ENCODE peak calls at places on chromosomes 7 and 10, in ten cellular contexts. One of them, this sample, is unnamed.

GRCh38 chr10:23694446-23694920 is 255.6 kb downstream of the OTUD1 start:
- DNase-seq in CD8-positive, alpha-beta memory T cell: no peak
- DNase-seq in H1: no peak
- DNase-seq in hepatocyte: peak; percentile 32
- DNase-seq in tibial artery: no peak
- DNase-seq in DND-41: no peak
- DNase-seq in effector memory CD4-positive, alpha-beta T cell: no peak
- DNase-seq in Peyer's patch: no peak
- DNase-seq in colonic mucosa: no peak
- DNase-seq in thyroid gland: no peak
- DNase-seq in this sample: no peak

GRCh38 chr10:59830601-59831259 is 75.6 kb downstream of the CCDC6 start:
- DNase-seq in CD8-positive, alpha-beta memory T cell: no peak
- DNase-seq in H1: peak; percentile 29
- DNase-seq in hepatocyte: peak; percentile 67
- DNase-seq in tibial artery: no peak
- DNase-seq in DND-41: peak; percentile 27
- DNase-seq in effector memory CD4-positive, alpha-beta T cell: no peak
- DNase-seq in Peyer's patch: no peak
- DNase-seq in colonic mucosa: peak; percentile 66
- DNase-seq in thyroid gland: peak; percentile 64
- DNase-seq in this sample: no peak

GRCh38 chr10:5587151-5588079 is 62.7 kb downstream of the CALML3 start:
- DNase-seq in CD8-positive, alpha-beta memory T cell: no peak
- DNase-seq in H1: no peak
- DNase-seq in hepatocyte: peak; percentile 55
- DNase-seq in tibial artery: peak; percentile 60
- DNase-seq in DND-41: no peak
- DNase-seq in effector memory CD4-positive, alpha-beta T cell: no peak
- DNase-seq in Peyer's patch: no peak
- DNase-seq in colonic mucosa: no peak
- DNase-seq in thyroid gland: no peak
- DNase-seq in this sample: no peak

GRCh38 chr7:83749495-83749894 is 100.6 kb upstream of the SEMA3E start:
- DNase-seq in CD8-positive, alpha-beta memory T cell: no peak
- DNase-seq in H1: no peak
- DNase-seq in hepatocyte: no peak
- DNase-seq in tibial artery: no peak
- DNase-seq in DND-41: no peak
- DNase-seq in effector memory CD4-positive, alpha-beta T cell: no peak
- DNase-seq in Peyer's patch: no peak
- DNase-seq in colonic mucosa: no peak
- DNase-seq in thyroid gland: no peak
- DNase-seq in this sample: no peak

GRCh38 chr10:93894516-93895378 is 969 bp downstream of the SLC35G1 start:
- DNase-seq in CD8-positive, alpha-beta memory T cell: no peak
- DNase-seq in H1: no peak
- DNase-seq in hepatocyte: no peak
- DNase-seq in tibial artery: no peak
- DNase-seq in DND-41: no peak
- DNase-seq in effector memory CD4-positive, alpha-beta T cell: no peak
- DNase-seq in Peyer's patch: no peak
- DNase-seq in colonic mucosa: no peak
- DNase-seq in thyroid gland: no peak
- DNase-seq in this sample: no peak

GRCh38 chr10:95906675-95907453 is 911 bp upstream of the CC2D2B start:
- DNase-seq in CD8-positive, alpha-beta memory T cell: no peak
- DNase-seq in H1: no peak
- DNase-seq in hepatocyte: peak; percentile 80
- DNase-seq in tibial artery: peak; percentile 74
- DNase-seq in DND-41: peak; percentile 39
- DNase-seq in effector memory CD4-positive, alpha-beta T cell: no peak
- DNase-seq in Peyer's patch: peak; percentile 46
- DNase-seq in colonic mucosa: peak; percentile 63
- DNase-seq in thyroid gland: peak; percentile 60
- DNase-seq in this sample: peak; percentile 16

GRCh38 chr10:114893248-114893647 is 44.7 kb upstream of the TRUB1 start:
- DNase-seq in CD8-positive, alpha-beta memory T cell: no peak
- DNase-seq in H1: no peak
- DNase-seq in hepatocyte: no peak
- DNase-seq in tibial artery: no peak
- DNase-seq in DND-41: no peak
- DNase-seq in effector memory CD4-positive, alpha-beta T cell: no peak
- DNase-seq in Peyer's patch: no peak
- DNase-seq in colonic mucosa: no peak
- DNase-seq in thyroid gland: no peak
- DNase-seq in this sample: no peak

GRCh38 chr7:110973566-110973965 is 117.4 kb upstream of the LRRN3 start:
- DNase-seq in CD8-positive, alpha-beta memory T cell: no peak
- DNase-seq in H1: no peak
- DNase-seq in hepatocyte: no peak
- DNase-seq in tibial artery: no peak
- DNase-seq in DND-41: no peak
- DNase-seq in effector memory CD4-positive, alpha-beta T cell: no peak
- DNase-seq in Peyer's patch: no peak
- DNase-seq in colonic mucosa: no peak
- DNase-seq in thyroid gland: no peak
- DNase-seq in this sample: no peak

GRCh38 chr10:43255644-43256431 is 11.0 kb downstream of the RASGEF1A start:
- DNase-seq in CD8-positive, alpha-beta memory T cell: peak; percentile 50
- DNase-seq in H1: no peak
- DNase-seq in hepatocyte: peak; percentile 41
- DNase-seq in tibial artery: no peak
- DNase-seq in DND-41: peak; percentile 43
- DNase-seq in effector memory CD4-positive, alpha-beta T cell: no peak
- DNase-seq in Peyer's patch: peak; percentile 25
- DNase-seq in colonic mucosa: peak; percentile 28
- DNase-seq in thyroid gland: no peak
- DNase-seq in this sample: no peak

GRCh38 chr10:128047991-128048826 is 78.0 kb downstream of the MKI67 start:
- DNase-seq in CD8-positive, alpha-beta memory T cell: peak; percentile 66
- DNase-seq in H1: no peak
- DNase-seq in hepatocyte: peak; percentile 39
- DNase-seq in tibial artery: peak; percentile 62
- DNase-seq in DND-41: peak; percentile 43
- DNase-seq in effector memory CD4-positive, alpha-beta T cell: no peak
- DNase-seq in Peyer's patch: peak; percentile 55
- DNase-seq in colonic mucosa: peak; percentile 39
- DNase-seq in thyroid gland: peak; percentile 35
- DNase-seq in this sample: no peak

GRCh38 chr7:130380121-130380860 is at the start of gene CPA1:
- DNase-seq in CD8-positive, alpha-beta memory T cell: no peak
- DNase-seq in H1: no peak
- DNase-seq in hepatocyte: no peak
- DNase-seq in tibial artery: no peak
- DNase-seq in DND-41: no peak
- DNase-seq in effector memory CD4-positive, alpha-beta T cell: no peak
- DNase-seq in Peyer's patch: no peak
- DNase-seq in colonic mucosa: no peak
- DNase-seq in thyroid gland: no peak
- DNase-seq in this sample: no peak

GRCh38 chr10:25384618-25385017 is 209.8 kb downstream of the GPR158 start:
- DNase-seq in CD8-positive, alpha-beta memory T cell: no peak
- DNase-seq in H1: no peak
- DNase-seq in hepatocyte: no peak
- DNase-seq in tibial artery: no peak
- DNase-seq in DND-41: no peak
- DNase-seq in effector memory CD4-positive, alpha-beta T cell: no peak
- DNase-seq in Peyer's patch: no peak
- DNase-seq in colonic mucosa: no peak
- DNase-seq in thyroid gland: no peak
- DNase-seq in this sample: no peak

GRCh38 chr10:48554668-48555067 is 50.2 kb downstream of the ARHGAP22 start:
- DNase-seq in CD8-positive, alpha-beta memory T cell: no peak
- DNase-seq in H1: no peak
- DNase-seq in hepatocyte: no peak
- DNase-seq in tibial artery: no peak
- DNase-seq in DND-41: no peak
- DNase-seq in effector memory CD4-positive, alpha-beta T cell: no peak
- DNase-seq in Peyer's patch: no peak
- DNase-seq in colonic mucosa: no peak
- DNase-seq in thyroid gland: peak; percentile 28
- DNase-seq in this sample: no peak

GRCh38 chr10:127215882-127216281 is 19.5 kb upstream of the INSYN2A start:
- DNase-seq in CD8-positive, alpha-beta memory T cell: no peak
- DNase-seq in H1: no peak
- DNase-seq in hepatocyte: no peak
- DNase-seq in tibial artery: no peak
- DNase-seq in DND-41: no peak
- DNase-seq in effector memory CD4-positive, alpha-beta T cell: no peak
- DNase-seq in Peyer's patch: no peak
- DNase-seq in colonic mucosa: no peak
- DNase-seq in thyroid gland: no peak
- DNase-seq in this sample: no peak

GRCh38 chr7:99090811-99091582 is 52.9 kb downstream of the SMURF1 start:
- DNase-seq in CD8-positive, alpha-beta memory T cell: no peak
- DNase-seq in H1: no peak
- DNase-seq in hepatocyte: no peak
- DNase-seq in tibial artery: no peak
- DNase-seq in DND-41: no peak
- DNase-seq in effector memory CD4-positive, alpha-beta T cell: no peak
- DNase-seq in Peyer's patch: no peak
- DNase-seq in colonic mucosa: no peak
- DNase-seq in thyroid gland: no peak
- DNase-seq in this sample: no peak

GRCh38 chr7:85103352-85103751 is 83.5 kb downstream of the SEMA3D start:
- DNase-seq in CD8-positive, alpha-beta memory T cell: no peak
- DNase-seq in H1: no peak
- DNase-seq in hepatocyte: no peak
- DNase-seq in tibial artery: peak; percentile 67
- DNase-seq in DND-41: no peak
- DNase-seq in effector memory CD4-positive, alpha-beta T cell: no peak
- DNase-seq in Peyer's patch: no peak
- DNase-seq in colonic mucosa: peak; percentile 21
- DNase-seq in thyroid gland: peak; percentile 50
- DNase-seq in this sample: peak; percentile 41

GRCh38 chr10:88066876-88067275 is 203.5 kb downstream of the PTEN start:
- DNase-seq in CD8-positive, alpha-beta memory T cell: peak; percentile 21
- DNase-seq in H1: no peak
- DNase-seq in hepatocyte: no peak
- DNase-seq in tibial artery: no peak
- DNase-seq in DND-41: peak; percentile 73
- DNase-seq in effector memory CD4-positive, alpha-beta T cell: no peak
- DNase-seq in Peyer's patch: peak; percentile 61
- DNase-seq in colonic mucosa: no peak
- DNase-seq in thyroid gland: no peak
- DNase-seq in this sample: no peak

GRCh38 chr10:25068152-25069058 is 52.0 kb downstream of the THNSL1 start:
- DNase-seq in CD8-positive, alpha-beta memory T cell: no peak
- DNase-seq in H1: peak; percentile 44
- DNase-seq in hepatocyte: no peak
- DNase-seq in tibial artery: no peak
- DNase-seq in DND-41: peak; percentile 7
- DNase-seq in effector memory CD4-positive, alpha-beta T cell: no peak
- DNase-seq in Peyer's patch: no peak
- DNase-seq in colonic mucosa: no peak
- DNase-seq in thyroid gland: no peak
- DNase-seq in this sample: no peak

GRCh38 chr7:113120647-113121046 is 2.3 kb upstream of the SMIM30 start:
- DNase-seq in CD8-positive, alpha-beta memory T cell: no peak
- DNase-seq in H1: no peak
- DNase-seq in hepatocyte: no peak
- DNase-seq in tibial artery: no peak
- DNase-seq in DND-41: no peak
- DNase-seq in effector memory CD4-positive, alpha-beta T cell: no peak
- DNase-seq in Peyer's patch: no peak
- DNase-seq in colonic mucosa: no peak
- DNase-seq in thyroid gland: no peak
- DNase-seq in this sample: no peak

GRCh38 chr7:38878694-38879457 is 30.1 kb downstream of the VPS41 start:
- DNase-seq in CD8-positive, alpha-beta memory T cell: no peak
- DNase-seq in H1: no peak
- DNase-seq in hepatocyte: no peak
- DNase-seq in tibial artery: no peak
- DNase-seq in DND-41: no peak
- DNase-seq in effector memory CD4-positive, alpha-beta T cell: no peak
- DNase-seq in Peyer's patch: no peak
- DNase-seq in colonic mucosa: no peak
- DNase-seq in thyroid gland: no peak
- DNase-seq in this sample: no peak
- H3K27ac ChIP-seq in CD8-positive, alpha-beta memory T cell: no peak overlapping the region
- H3K27ac ChIP-seq in H1: no peak overlapping the region
- H3K27ac ChIP-seq in hepatocyte: no peak overlapping the region
- H3K27ac ChIP-seq in tibial artery: no peak overlapping the region
- H3K27ac ChIP-seq in DND-41: no peak overlapping the region
- H3K27ac ChIP-seq in effector memory CD4-positive, alpha-beta T cell: no peak overlapping the region
- H3K27ac ChIP-seq in Peyer's patch: no peak overlapping the region
- H3K27ac ChIP-seq in colonic mucosa: no peak overlapping the region
- H3K27ac ChIP-seq in thyroid gland: no peak overlapping the region
- H3K27ac ChIP-seq in this sample: no peak overlapping the region

GRCh38 chr7:92042056-92042737 is 92.1 kb downstream of the CYP51A1 start:
- DNase-seq in CD8-positive, alpha-beta memory T cell: no peak
- DNase-seq in H1: no peak
- DNase-seq in hepatocyte: peak; percentile 75
- DNase-seq in tibial artery: no peak
- DNase-seq in DND-41: no peak
- DNase-seq in effector memory CD4-positive, alpha-beta T cell: no peak
- DNase-seq in Peyer's patch: no peak
- DNase-seq in colonic mucosa: peak; percentile 82
- DNase-seq in thyroid gland: no peak
- DNase-seq in this sample: no peak
- H3K27ac ChIP-seq in CD8-positive, alpha-beta memory T cell: no peak overlapping the region
- H3K27ac ChIP-seq in H1: no peak overlapping the region
- H3K27ac ChIP-seq in hepatocyte: peak overlapping the region; percentile 67
- H3K27ac ChIP-seq in tibial artery: no peak overlapping the region
- H3K27ac ChIP-seq in DND-41: no peak overlapping the region
- H3K27ac ChIP-seq in effector memory CD4-positive, alpha-beta T cell: no peak overlapping the region
- H3K27ac ChIP-seq in Peyer's patch: peak overlapping the region; percentile 39
- H3K27ac ChIP-seq in colonic mucosa: peak overlapping the region; percentile 58
- H3K27ac ChIP-seq in thyroid gland: no peak overlapping the region
- H3K27ac ChIP-seq in this sample: no peak overlapping the region

GRCh38 chr7:5431485-5432118 is 8.0 kb upstream of the TNRC18 start:
- DNase-seq in CD8-positive, alpha-beta memory T cell: no peak
- DNase-seq in H1: no peak
- DNase-seq in hepatocyte: no peak
- DNase-seq in tibial artery: no peak
- DNase-seq in DND-41: no peak
- DNase-seq in effector memory CD4-positive, alpha-beta T cell: no peak
- DNase-seq in Peyer's patch: no peak
- DNase-seq in colonic mucosa: no peak
- DNase-seq in thyroid gland: no peak
- DNase-seq in this sample: no peak
- H3K27ac ChIP-seq in CD8-positive, alpha-beta memory T cell: no peak overlapping the region
- H3K27ac ChIP-seq in H1: no peak overlapping the region
- H3K27ac ChIP-seq in hepatocyte: peak overlapping the region; percentile 60
- H3K27ac ChIP-seq in tibial artery: no peak overlapping the region
- H3K27ac ChIP-seq in DND-41: no peak overlapping the region
- H3K27ac ChIP-seq in effector memory CD4-positive, alpha-beta T cell: no peak overlapping the region
- H3K27ac ChIP-seq in Peyer's patch: no peak overlapping the region
- H3K27ac ChIP-seq in colonic mucosa: no peak overlapping the region
- H3K27ac ChIP-seq in thyroid gland: no peak overlapping the region
- H3K27ac ChIP-seq in this sample: no peak overlapping the region

DNA sequence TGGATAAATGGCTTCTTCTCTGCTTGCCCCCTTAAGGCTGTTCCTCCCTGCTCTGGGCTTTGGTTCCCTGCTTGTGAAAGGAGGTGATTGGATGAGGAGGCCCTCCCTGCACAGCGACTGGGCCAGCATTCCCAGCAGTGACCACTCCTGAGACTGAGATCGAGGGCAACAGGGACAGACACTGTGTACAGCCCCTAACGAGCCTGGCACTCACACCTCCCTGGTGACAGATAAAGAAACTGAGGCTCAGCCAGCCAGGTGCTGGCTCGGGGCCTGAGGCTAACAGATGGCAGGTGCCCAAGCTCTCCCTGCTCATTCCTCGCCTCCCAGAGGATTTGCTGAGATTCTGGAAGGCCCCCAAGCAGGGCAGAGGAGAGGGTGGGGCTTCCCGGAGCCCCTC is 12.0 kb upstream of the AQP1 start:
- DNase-seq in CD8-positive, alpha-beta memory T cell: no peak
- DNase-seq in H1: no peak
- DNase-seq in hepatocyte: no peak
- DNase-seq in tibial artery: no peak
- DNase-seq in DND-41: no peak
- DNase-seq in effector memory CD4-positive, alpha-beta T cell: no peak
- DNase-seq in Peyer's patch: no peak
- DNase-seq in colonic mucosa: no peak
- DNase-seq in thyroid gland: no peak
- DNase-seq in this sample: no peak
- H3K27ac ChIP-seq in CD8-positive, alpha-beta memory T cell: no peak overlapping the region
- H3K27ac ChIP-seq in H1: no peak overlapping the region
- H3K27ac ChIP-seq in hepatocyte: no peak overlapping the region
- H3K27ac ChIP-seq in tibial artery: peak overlapping the region; percentile 70
- H3K27ac ChIP-seq in DND-41: no peak overlapping the region
- H3K27ac ChIP-seq in effector memory CD4-positive, alpha-beta T cell: no peak overlapping the region
- H3K27ac ChIP-seq in Peyer's patch: no peak overlapping the region
- H3K27ac ChIP-seq in colonic mucosa: no peak overlapping the region
- H3K27ac ChIP-seq in thyroid gland: no peak overlapping the region
- H3K27ac ChIP-seq in this sample: no peak overlapping the region